ENCODE peak calls at places on chromosome 15, in four cellular contexts. B is endothelial cell of umbilical vein; C is esophagus squamous epithelium; K is CD8-positive, alpha-beta memory T cell. N is an unnamed sample.

GRCh38 chr15:89018235-89018634 is 70.0 kb upstream of the ABHD2 start:
- DNase-seq in B (no peak), C (no peak), K (no peak), N (no peak)

GRCh38 chr15:55649058-55649423 is 60.9 kb upstream of the PYGO1 start:
- DNase-seq in B (no peak), C (no peak), K (no peak), N (peak; percentile 77)

GRCh38 chr15:31489801-31490646 is 163.4 kb downstream of the KLF13 start:
- DNase-seq in B (peak; percentile 40), C (no peak), K (peak; percentile 56), N (peak; percentile 64)

GRCh38 chr15:57171414-57171813 is 204.9 kb upstream of the CGNL1 start:
- DNase-seq in B (no peak), C (no peak), K (no peak), N (no peak)

GRCh38 chr15:66931768-66932633 is 133.4 kb upstream of the SMAD3 start:
- DNase-seq in B (peak; percentile 58), C (no peak), K (no peak), N (peak; percentile 75)

GRCh38 chr15:68252925-68253534 is 23.5 kb upstream of the CLN6 start:
- DNase-seq in B (peak; percentile 80), C (no peak), K (peak; percentile 56), N (peak; percentile 81)

GRCh38 chr15:68564173-68564572 is 14.6 kb upstream of the CORO2B start:
- DNase-seq in B (no peak), C (no peak), K (no peak), N (no peak)

GRCh38 chr15:40273428-40273827 is 9.4 kb downstream of the ANKRD63 start:
- DNase-seq in B (no peak), C (no peak), K (no peak), N (no peak)

GRCh38 chr15:86082619-86083377 is 3.1 kb downstream of the AGBL1 start:
- DNase-seq in B (no peak), C (no peak), K (no peak), N (no peak)

GRCh38 chr15:70269991-70270751 is 172.5 kb upstream of the TLE3 start:
- DNase-seq in B (peak; percentile 88), C (no peak), K (no peak), N (no peak)

GRCh38 chr15:49308686-49309085 is 114.4 kb upstream of the FGF7 start:
- DNase-seq in B (no peak), C (no peak), K (no peak), N (no peak)

GRCh38 chr15:76636059-76636458 is 269.1 kb downstream of the SCAPER start:
- DNase-seq in B (no peak), C (no peak), K (no peak), N (peak; percentile 8)

GRCh38 chr15:73078722-73079121 is 26.5 kb downstream of the NEO1 start:
- DNase-seq in B (no peak), C (no peak), K (no peak), N (peak; percentile 91)

GRCh38 chr15:67130673-67131601 is 65.5 kb downstream of the SMAD3 start:
- DNase-seq in B (no peak), C (no peak), K (no peak), N (peak; percentile 87)

GRCh38 chr15:67839358-67839928 is 402 bp downstream of the RNU6-1 start:
- DNase-seq in B (peak; percentile 73), C (no peak), K (no peak), N (peak; percentile 65)

GRCh38 chr15:45126535-45127158 is 3.0 kb downstream of the DUOXA1 start:
- DNase-seq in B (peak; percentile 37), C (no peak), K (peak; percentile 39), N (peak; percentile 20)

GRCh38 chr15:89171136-89172072 is 50.0 kb downstream of the RLBP1 start:
- DNase-seq in B (peak; percentile 65), C (no peak), K (peak; percentile 10), N (peak; percentile 46)

GRCh38 chr15:55627730-55628368 is 39.7 kb upstream of the PYGO1 start:
- DNase-seq in B (peak; percentile 76), C (no peak), K (no peak), N (peak; percentile 92)

GRCh38 chr15:34241376-34242350 is 16.8 kb downstream of the EMC4 start:
- DNase-seq in B (peak; percentile 67), C (no peak), K (peak; percentile 45), N (peak; percentile 55)

GRCh38 chr15:64158363-64159134 is 4.3 kb downstream of the PPIB start:
- DNase-seq in B (no peak), C (no peak), K (no peak), N (no peak)
- H3K36me3 ChIP-seq in B (peaks cover 23% of the 10 kb centered on the region), C (peaks cover 64% of the 10 kb centered on the region), K (peaks cover 55% of the 10 kb centered on the region), N (peaks cover 71% of the 10 kb centered on the region)

GRCh38 chr15:52558196-52558595 is 10.6 kb downstream of the ARPP19 start:
- DNase-seq in B (peak; percentile 43), C (no peak), K (no peak), N (peak; percentile 86)
- H3K36me3 ChIP-seq in B (peaks cover 14% of the 10 kb centered on the region), C (no peaks in the 10 kb centered on the region), K (peaks cover 12% of the 10 kb centered on the region), N (peaks cover 47% of the 10 kb centered on the region)

GRCh38 chr15:71807691-71808091 is 2.7 kb upstream of the NR2E3 start:
- DNase-seq in B (no peak), C (no peak), K (no peak), N (peak; percentile 33)

GRCh38 chr15:71809346-71809745 is 1.0 kb upstream of the NR2E3 start:
- DNase-seq in B (no peak), C (no peak), K (no peak), N (no peak)

GRCh38 chr15:71808311-71809020 is 1.9 kb upstream of the NR2E3 start:
- DNase-seq in B (no peak), C (no peak), K (no peak), N (no peak)

GRCh38 chr15:71806452-71806931 is 3.9 kb upstream of the NR2E3 start:
- DNase-seq in B (peak; percentile 42), C (no peak), K (no peak), N (peak; percentile 44)

GRCh38 chr15:71807125-71807629 is 3.2 kb upstream of the NR2E3 start:
- DNase-seq in B (no peak), C (no peak), K (no peak), N (peak; percentile 10)
- H3K36me3 ChIP-seq in B (no peaks in the 10 kb centered on the region), C (no peaks in the 10 kb centered on the region), K (no peaks in the 10 kb centered on the region), N (peaks cover 9% of the 10 kb centered on the region)

GRCh38 chr15:41517895-41518449 is 4.3 kb upstream of the LTK start:
- DNase-seq in B (no peak), C (no peak), K (no peak), N (no peak)

GRCh38 chr15:41521614-41522013 is 8.0 kb upstream of the LTK start:
- DNase-seq in B (no peak), C (no peak), K (no peak), N (no peak)

GRCh38 chr15:41520636-41521035 is 7.0 kb upstream of the LTK start:
- DNase-seq in B (no peak), C (no peak), K (no peak), N (no peak)

DNA sequence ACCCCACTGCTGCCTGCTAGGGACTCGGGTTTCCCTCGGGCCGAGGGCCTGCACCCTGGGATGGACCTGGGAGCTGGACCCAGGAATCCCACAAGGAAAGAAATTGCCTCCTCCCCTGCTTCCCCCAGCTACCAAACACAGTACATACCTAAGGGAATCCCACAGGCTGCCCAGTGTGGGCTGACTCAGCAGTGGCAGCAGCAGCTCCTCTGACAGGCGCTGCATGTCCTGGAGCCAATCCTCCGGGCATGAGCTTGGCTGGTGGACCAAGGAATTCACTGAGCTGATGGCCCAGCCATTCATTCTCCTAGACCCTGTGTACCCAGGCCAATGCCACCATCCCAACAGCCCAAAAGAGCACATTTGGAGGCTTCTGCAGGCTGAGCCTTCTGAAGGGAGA is 9.5 kb upstream of the LTK start:
- DNase-seq in B (no peak), C (no peak), K (no peak), N (no peak)
- H3K36me3 ChIP-seq in B (peaks cover 3% of the 10 kb centered on the region), C (peaks cover 19% of the 10 kb centered on the region), K (peaks cover 20% of the 10 kb centered on the region), N (peaks cover 69% of the 10 kb centered on the region)

GRCh38 chr15:29711531-29711930 is 110.7 kb downstream of the TJP1 start:
- DNase-seq in B (no peak), C (no peak), K (no peak), N (no peak)
- H3K36me3 ChIP-seq in B (peaks cover 29% of the 10 kb centered on the region), C (peaks cover 30% of the 10 kb centered on the region), K (no peaks in the 10 kb centered on the region), N (peaks cover 29% of the 10 kb centered on the region)

N was measured in mesenchymal stem cell.